ENCODE peak calls at places on chromosomes 11 and 22, in nine cellular contexts. E is A549; J is body of pancreas; S is right lobe of liver; W is CD8-positive, alpha-beta memory T cell; P is ovary; H is cardiac muscle cell; D is astrocyte; M is mesendoderm. K is an unnamed sample.

GRCh38 chr11:111668980-111669379 is 66.7 kb downstream of the SIK2 start:
- DNase-seq in E (no peak), J (no peak), S (no peak), W (no peak), P (no peak), H (no peak), D (no peak), M (no peak), K (no peak)

GRCh38 chr11:45142241-45142885 is 4.1 kb upstream of the PRDM11 start:
- DNase-seq in E (no peak), J (no peak), S (no peak), W (no peak), P (no peak), H (peak; percentile 51), D (no peak), M (no peak), K (no peak)

GRCh38 chr22:42347281-42347824 is 76.9 kb upstream of the TCF20 start:
- DNase-seq in E (no peak), J (no peak), S (no peak), W (no peak), P (no peak), H (no peak), D (no peak), M (no peak), K (no peak)

GRCh38 chr11:123184531-123184930 is 10.5 kb downstream of the CLMP start:
- DNase-seq in E (no peak), J (no peak), S (no peak), W (no peak), P (no peak), H (no peak), D (no peak), M (no peak), K (no peak)

GRCh38 chr11:18111005-18111404 is 5.1 kb upstream of the SAAL1 start:
- DNase-seq in E (no peak), J (no peak), S (no peak), W (no peak), P (no peak), H (no peak), D (no peak), M (peak; percentile 22), K (no peak)

GRCh38 chr11:36744375-36745168 is 146.5 kb upstream of the RAG2 start:
- DNase-seq in E (peak; percentile 73), J (peak; percentile 85), S (peak; percentile 71), W (peak; percentile 15), P (peak; percentile 52), H (peak; percentile 73), D (peak; percentile 32), M (peak; percentile 80), K (peak; percentile 49)

GRCh38 chr11:74543991-74544390 is 48.4 kb upstream of the POLD3 start:
- DNase-seq in E (peak; percentile 32), J (peak; percentile 71), S (no peak), W (no peak), P (no peak), H (no peak), D (no peak), M (peak; percentile 52), K (no peak)

GRCh38 chr11:122163420-122163819 is 47.4 kb upstream of the BLID start:
- DNase-seq in E (no peak), J (no peak), S (no peak), W (no peak), P (no peak), H (peak; percentile 58), D (peak; percentile 89), M (no peak), K (no peak)

GRCh38 chr11:2774173-2775082 is 74.6 kb upstream of the KCNQ1OT1 start:
- DNase-seq in E (no peak), J (no peak), S (peak; percentile 6), W (no peak), P (no peak), H (no peak), D (no peak), M (no peak), K (no peak)

GRCh38 chr11:70109006-70109405 is 30.9 kb downstream of the ANO1 start:
- DNase-seq in E (no peak), J (no peak), S (no peak), W (no peak), P (no peak), H (peak; percentile 11), D (peak; percentile 56), M (peak; percentile 39), K (no peak)

GRCh38 chr11:17256512-17256911 is 20.0 kb upstream of the NUCB2 start:
- DNase-seq in E (peak; percentile 58), J (no peak), S (no peak), W (no peak), P (no peak), H (peak; percentile 98), D (peak; percentile 92), M (no peak), K (no peak)

GRCh38 chr11:9704620-9705019 is 40.7 kb downstream of the SWAP70 start:
- DNase-seq in E (no peak), J (no peak), S (no peak), W (no peak), P (no peak), H (no peak), D (no peak), M (no peak), K (no peak)
- H3K4me1 ChIP-seq in E (peaks cover 26% of the 10 kb centered on the region), J (peaks cover 18% of the 10 kb centered on the region), S (no peaks in the 10 kb centered on the region), W (peaks cover 18% of the 10 kb centered on the region), P (peaks cover 7% of the 10 kb centered on the region), H (no peaks in the 10 kb centered on the region), D (peaks cover 4% of the 10 kb centered on the region), M (no peaks in the 10 kb centered on the region), K (peaks cover 23% of the 10 kb centered on the region)

GRCh38 chr22:37001826-37002225 is 17.4 kb downstream of the TST start:
- DNase-seq in E (no peak), J (no peak), S (no peak), W (no peak), P (no peak), H (no peak), D (no peak), M (no peak), K (no peak)
- H3K4me1 ChIP-seq in E (peaks cover 12% of the 10 kb centered on the region), J (no peaks in the 10 kb centered on the region), S (no peaks in the 10 kb centered on the region), W (no peaks in the 10 kb centered on the region), P (no peaks in the 10 kb centered on the region), H (no peaks in the 10 kb centered on the region), D (no peaks in the 10 kb centered on the region), M (peaks cover 2% of the 10 kb centered on the region), K (no peaks in the 10 kb centered on the region)

DNA sequence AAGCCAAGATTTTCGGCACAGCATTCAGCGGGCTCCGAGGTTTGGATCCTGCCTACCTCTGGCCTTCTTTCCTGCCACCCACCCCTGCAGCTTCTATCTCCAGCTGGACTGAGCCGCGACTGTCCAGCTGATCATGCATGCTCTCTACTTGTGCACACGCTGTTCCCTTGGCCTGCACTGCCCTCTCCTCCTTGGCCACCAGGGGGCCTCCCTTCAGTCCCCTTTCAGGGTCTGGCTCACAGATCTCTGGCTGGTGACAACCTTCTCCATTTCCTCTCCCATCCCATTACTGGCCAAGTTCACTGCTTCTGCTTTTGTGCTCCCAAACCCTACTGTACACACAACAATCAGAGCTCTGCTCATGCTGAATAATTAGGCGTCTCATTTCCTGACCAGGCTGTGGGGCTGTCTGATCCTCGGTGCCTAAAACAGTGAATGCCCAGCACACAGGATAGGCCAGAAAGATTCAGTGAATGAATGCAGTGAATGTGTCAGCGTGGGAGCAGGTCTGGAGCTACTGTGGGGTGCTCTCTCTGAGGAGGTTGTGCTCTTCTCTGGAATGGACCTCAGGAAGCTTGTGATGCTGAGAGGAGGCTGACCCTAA is 224.0 kb upstream of the NARS2 start:
- DNase-seq in E (peak; percentile 52), J (peak; percentile 73), S (peak; percentile 71), W (no peak), P (peak; percentile 71), H (peak; percentile 83), D (peak; percentile 42), M (peak; percentile 79), K (peak; percentile 66)
- H3K4me1 ChIP-seq in E (peaks cover 17% of the 10 kb centered on the region), J (peaks cover 64% of the 10 kb centered on the region), S (no peaks in the 10 kb centered on the region), W (no peaks in the 10 kb centered on the region), P (peaks cover 16% of the 10 kb centered on the region), H (peaks cover 31% of the 10 kb centered on the region), D (peaks cover 53% of the 10 kb centered on the region), M (peaks cover 16% of the 10 kb centered on the region), K (peaks cover 15% of the 10 kb centered on the region)

GRCh38 chr22:38494498-38494897 is 11.6 kb downstream of the DDX17 start:
- DNase-seq in E (no peak), J (no peak), S (no peak), W (no peak), P (no peak), H (peak; percentile 51), D (peak; percentile 87), M (no peak), K (no peak)
- H3K4me1 ChIP-seq in E (peaks cover 35% of the 10 kb centered on the region), J (peaks cover 20% of the 10 kb centered on the region), S (no peaks in the 10 kb centered on the region), W (peaks cover 40% of the 10 kb centered on the region), P (peaks cover 2% of the 10 kb centered on the region), H (no peaks in the 10 kb centered on the region), D (peaks cover 22% of the 10 kb centered on the region), M (no peaks in the 10 kb centered on the region), K (peaks cover 5% of the 10 kb centered on the region)

GRCh38 chr11:128467041-128467440 is 120.3 kb downstream of the ETS1 start:
- DNase-seq in E (no peak), J (no peak), S (no peak), W (no peak), P (no peak), H (no peak), D (no peak), M (no peak), K (no peak)
- H3K4me1 ChIP-seq in E (peaks cover 22% of the 10 kb centered on the region), J (peaks cover 21% of the 10 kb centered on the region), S (no peaks in the 10 kb centered on the region), W (peaks cover 99% of the 10 kb centered on the region), P (peaks cover 6% of the 10 kb centered on the region), H (peaks cover 18% of the 10 kb centered on the region), D (peaks cover 62% of the 10 kb centered on the region), M (peaks cover 4% of the 10 kb centered on the region), K (peaks cover 31% of the 10 kb centered on the region)

GRCh38 chr11:126049159-126049558 is 13.5 kb downstream of the CDON start:
- DNase-seq in E (no peak), J (no peak), S (no peak), W (no peak), P (no peak), H (no peak), D (no peak), M (no peak), K (no peak)
- H3K4me1 ChIP-seq in E (no peaks in the 10 kb centered on the region), J (peaks cover 7% of the 10 kb centered on the region), S (no peaks in the 10 kb centered on the region), W (no peaks in the 10 kb centered on the region), P (peaks cover 3% of the 10 kb centered on the region), H (peaks cover 3% of the 10 kb centered on the region), D (no peaks in the 10 kb centered on the region), M (no peaks in the 10 kb centered on the region), K (peaks cover 5% of the 10 kb centered on the region)

GRCh38 chr11:12329797-12330196 is 47.6 kb upstream of the PARVA start:
- DNase-seq in E (no peak), J (no peak), S (no peak), W (no peak), P (no peak), H (no peak), D (no peak), M (no peak), K (no peak)

GRCh38 chr11:12321217-12321937 is 56.0 kb upstream of the PARVA start:
- DNase-seq in E (no peak), J (no peak), S (no peak), W (no peak), P (no peak), H (no peak), D (no peak), M (no peak), K (no peak)

GRCh38 chr11:12329169-12329568 is 48.2 kb upstream of the PARVA start:
- DNase-seq in E (no peak), J (no peak), S (no peak), W (no peak), P (no peak), H (no peak), D (no peak), M (no peak), K (no peak)

GRCh38 chr11:12319734-12320387 is 57.5 kb upstream of the PARVA start:
- DNase-seq in E (no peak), J (no peak), S (no peak), W (no peak), P (no peak), H (no peak), D (no peak), M (no peak), K (no peak)

GRCh38 chr11:12324585-12324984 is 52.8 kb upstream of the PARVA start:
- DNase-seq in E (no peak), J (no peak), S (no peak), W (no peak), P (no peak), H (no peak), D (no peak), M (no peak), K (no peak)
- H3K4me1 ChIP-seq in E (no peaks in the 10 kb centered on the region), J (no peaks in the 10 kb centered on the region), S (no peaks in the 10 kb centered on the region), W (no peaks in the 10 kb centered on the region), P (no peaks in the 10 kb centered on the region), H (no peaks in the 10 kb centered on the region), D (no peaks in the 10 kb centered on the region), M (peaks cover under 1% of the 10 kb centered on the region), K (no peaks in the 10 kb centered on the region)

K was measured in mucosa of descending colon.